ENCODE peak calls at places on chromosome 1, in seven cellular contexts. P is right lobe of liver, V is GM12878, Y is heart left ventricle, W is H1, R is body of pancreas, Q is Peyer's patch. A is an unnamed sample. For H3K4me1, the result is how much of the 10 kb centered on the place peaks cover.

GRCh38 chr1:85342177-85342576 is 65.7 kb upstream of the BCL10 start:
- DNase-seq in P (no peak), Q (no peak), V (no peak), R (no peak), W (no peak), Y (no peak), A (no peak)

GRCh38 chr1:2350911-2351655 is 40.3 kb downstream of the MORN1 start:
- DNase-seq in R (no peak), W (no peak), Q (no peak), P (peak), V (no peak), Y (peak), A (no peak)

GRCh38 chr1:202270871-202271326 is 70.8 kb downstream of the UBE2T start:
- DNase-seq in P (no peak), Y (no peak), R (no peak), Q (peak), W (no peak), V (no peak), A (no peak)

GRCh38 chr1:178934574-178934945 is 63.7 kb upstream of the ANGPTL1 start:
- DNase-seq in Y (no peak), W (no peak), P (no peak), Q (peak), V (no peak), R (no peak), A (no peak)

GRCh38 chr1:156508205-156508954 is 7.8 kb upstream of the MEF2D start:
- DNase-seq in W (no peak), Y (peak), Q (peak), R (peak), V (no peak), P (no peak), A (peak)

GRCh38 chr1:62271932-62272728 is 47.1 kb downstream of the KANK4 start:
- DNase-seq in Q (peak), P (no peak), Y (no peak), V (peak), W (no peak), R (no peak), A (no peak)

GRCh38 chr1:164914208-164914607 is 355.2 kb downstream of the PBX1 start:
- DNase-seq in Y (no peak), P (no peak), W (no peak), V (no peak), Q (no peak), R (no peak), A (no peak)

GRCh38 chr1:12153181-12153785 is 13.5 kb upstream of the TNFRSF1B start:
- DNase-seq in V (peak), P (peak), W (no peak), Q (peak), Y (peak), R (no peak), A (peak)

GRCh38 chr1:11783556-11783955 is 21.6 kb downstream of the C1orf167 start:
- DNase-seq in W (no peak), P (no peak), R (no peak), Y (no peak), V (no peak), Q (no peak), A (no peak)

GRCh38 chr1:39981957-39982356 is 27.0 kb downstream of the MFSD2A start:
- DNase-seq in V (no peak), W (peak), R (no peak), Q (no peak), P (no peak), Y (no peak), A (peak)

GRCh38 chr1:25806418-25806817 is 6.4 kb downstream of the SELENON start:
- DNase-seq in Q (no peak), P (no peak), W (no peak), V (no peak), Y (peak), R (peak), A (no peak)

GRCh38 chr1:100569888-100570287 is 31.9 kb downstream of the GPR88 start:
- DNase-seq in Y (no peak), Q (no peak), P (no peak), R (no peak), W (no peak), V (no peak), A (no peak)

GRCh38 chr1:229035054-229035747 is 235.7 kb upstream of the RAB4A start:
- DNase-seq in W (no peak), P (no peak), Q (no peak), R (no peak), Y (no peak), V (peak), A (no peak)

GRCh38 chr1:1183833-1184775 is 10.4 kb downstream of the TTLL10 start:
- DNase-seq in P (peak), Y (peak), R (no peak), V (no peak), Q (peak), W (no peak), A (peak)

GRCh38 chr1:27594542-27595510 is 9.1 kb downstream of the AHDC1 start:
- DNase-seq in V (no peak), W (no peak), Y (no peak), Q (no peak), P (no peak), R (no peak), A (no peak)

GRCh38 chr1:30705673-30706072 is 17.7 kb downstream of the MATN1 start:
- DNase-seq in W (no peak), R (no peak), V (no peak), Y (no peak), P (no peak), Q (no peak), A (no peak)

GRCh38 chr1:70887936-70888335 is 159.7 kb downstream of the PTGER3 start:
- DNase-seq in R (no peak), Y (no peak), V (no peak), Q (no peak), W (no peak), P (no peak), A (no peak)

GRCh38 chr1:2575801-2576663 is 10.5 kb upstream of the PRXL2B start:
- DNase-seq in R (peak), Q (peak), Y (peak), W (no peak), V (no peak), P (peak), A (peak)

GRCh38 chr1:26780344-26780957 is 7.3 kb upstream of the PIGV start:
- DNase-seq in P (peak), W (no peak), R (no peak), V (no peak), Q (no peak), Y (no peak), A (no peak)

GRCh38 chr1:41978986-41979385 is 60.3 kb upstream of the HIVEP3 start:
- DNase-seq in V (no peak), Y (no peak), Q (no peak), P (no peak), R (no peak), W (no peak), A (no peak)

GRCh38 chr1:162003825-162004205 is 19.9 kb downstream of the OLFML2B start:
- DNase-seq in V (no peak), R (no peak), P (no peak), Q (no peak), Y (peak), W (no peak), A (no peak)

GRCh38 chr1:219973221-219973620 is 44.9 kb upstream of the SLC30A10 start:
- DNase-seq in V (no peak), Q (no peak), P (no peak), W (no peak), Y (no peak), R (no peak), A (no peak)

GRCh38 chr1:108560430-108561144 is 687 bp downstream of the EEIG2 start:
- DNase-seq in R (peak), P (peak), V (no peak), W (peak), Q (peak), Y (peak), A (peak)

DNA sequence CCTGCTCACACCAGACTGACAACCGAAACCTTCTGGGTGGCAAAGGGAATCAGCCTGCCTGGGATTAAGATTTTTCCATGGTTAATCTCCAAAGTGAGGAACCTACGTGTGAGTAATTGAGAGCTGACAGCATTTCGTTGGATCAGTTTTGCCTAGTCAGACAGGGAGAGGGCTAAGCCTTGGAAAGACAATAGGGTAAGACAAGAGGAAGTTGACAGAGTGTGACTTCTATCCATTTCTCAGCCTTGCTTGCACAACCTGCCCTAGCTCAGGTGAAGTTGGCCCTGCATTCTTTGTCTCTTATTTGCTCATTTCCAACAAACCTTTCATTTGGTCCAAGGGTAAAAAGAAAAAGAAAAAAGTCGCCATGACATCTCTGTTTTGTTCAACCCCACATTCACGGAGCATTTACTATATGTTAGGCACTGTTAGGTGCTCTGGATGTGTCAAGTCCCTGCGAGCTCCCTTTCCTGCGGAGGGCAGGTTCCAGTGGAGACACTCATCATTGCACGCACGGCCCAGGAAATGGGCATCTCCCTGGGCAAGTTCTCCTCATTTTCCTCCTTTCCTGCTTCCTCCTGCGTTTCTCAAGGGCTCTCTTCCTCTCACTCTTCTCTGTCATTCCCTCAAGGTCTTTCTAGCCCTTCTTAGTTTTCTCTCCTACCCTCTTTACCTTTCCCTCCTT is 23.3 kb downstream of the KIRREL1 start:
- DNase-seq in Y (no peak), P (no peak), W (no peak), Q (no peak), V (no peak), R (no peak), A (no peak)
- H3K4me1 ChIP-seq in Y (under half), P (under half), W (under half), Q (under half), V (under half), R (under half), A (under half)

GRCh38 chr1:244862354-244862698 is 2.0 kb downstream of the HNRNPU start:
- DNase-seq in R (no peak), Y (no peak), V (no peak), Q (no peak), P (no peak), W (no peak), A (no peak)

GRCh38 chr1:244860078-244860477 is 4.3 kb downstream of the HNRNPU start:
- DNase-seq in P (no peak), Q (no peak), Y (no peak), R (no peak), W (no peak), V (no peak), A (no peak)

GRCh38 chr1:244861683-244862082 is 2.7 kb downstream of the HNRNPU start:
- DNase-seq in V (no peak), W (no peak), R (no peak), Y (no peak), Q (no peak), P (no peak), A (no peak)

GRCh38 chr1:244862699-244863490 is 1.4 kb downstream of the HNRNPU start:
- DNase-seq in Y (peak), W (peak), Q (peak), R (peak), V (peak), P (peak), A (peak)

DNA sequence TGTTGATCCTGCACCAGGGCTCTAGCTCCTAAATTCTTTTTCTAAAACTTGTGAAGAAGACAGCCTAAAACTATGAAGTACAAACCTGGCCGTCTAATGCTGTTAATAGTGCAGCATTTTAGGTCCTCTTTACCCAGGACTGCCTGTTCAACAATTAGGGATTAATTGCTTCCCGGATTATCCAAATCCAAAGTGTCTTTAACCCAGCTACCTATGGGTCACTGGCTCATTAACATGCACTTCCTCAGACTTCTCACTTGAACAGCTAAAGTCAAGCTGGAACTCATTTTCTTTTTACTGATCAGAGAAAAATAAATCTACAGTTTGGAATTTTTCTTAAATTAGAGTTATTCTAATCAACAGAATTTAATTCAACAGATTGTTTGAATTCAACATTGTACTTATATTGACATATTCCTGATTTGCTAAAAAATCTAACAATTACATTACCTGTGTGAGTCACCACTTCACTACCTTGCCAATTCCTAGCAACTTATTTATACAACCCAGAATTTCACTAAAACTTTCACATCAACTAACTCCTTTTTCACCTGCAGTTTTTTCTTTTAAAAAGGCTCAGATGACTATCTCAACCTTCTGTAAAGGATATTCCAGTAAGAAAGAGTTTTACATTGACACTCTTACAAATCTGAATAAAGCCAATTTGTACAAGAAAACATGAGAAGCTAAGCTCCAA is 3.3 kb downstream of the HNRNPU start:
- DNase-seq in V (no peak), P (no peak), W (no peak), Y (no peak), Q (no peak), R (no peak), A (no peak)
- TF ChIP-seq POLR2A in V (no peak), P (no peak), W (no peak), Y (no peak), Q (no peak), R (no peak), A (no peak)

GRCh38 chr1:155009742-155010141 is 7.1 kb downstream of the ZBTB7B start:
- DNase-seq in Y (no peak), V (no peak), W (no peak), P (no peak), R (no peak), Q (no peak), A (no peak)
- H3K4me1 ChIP-seq in Y (under half), V (half or more), W (under half), P (under half), R (half or more), Q (half or more), A (half or more)

DNA sequence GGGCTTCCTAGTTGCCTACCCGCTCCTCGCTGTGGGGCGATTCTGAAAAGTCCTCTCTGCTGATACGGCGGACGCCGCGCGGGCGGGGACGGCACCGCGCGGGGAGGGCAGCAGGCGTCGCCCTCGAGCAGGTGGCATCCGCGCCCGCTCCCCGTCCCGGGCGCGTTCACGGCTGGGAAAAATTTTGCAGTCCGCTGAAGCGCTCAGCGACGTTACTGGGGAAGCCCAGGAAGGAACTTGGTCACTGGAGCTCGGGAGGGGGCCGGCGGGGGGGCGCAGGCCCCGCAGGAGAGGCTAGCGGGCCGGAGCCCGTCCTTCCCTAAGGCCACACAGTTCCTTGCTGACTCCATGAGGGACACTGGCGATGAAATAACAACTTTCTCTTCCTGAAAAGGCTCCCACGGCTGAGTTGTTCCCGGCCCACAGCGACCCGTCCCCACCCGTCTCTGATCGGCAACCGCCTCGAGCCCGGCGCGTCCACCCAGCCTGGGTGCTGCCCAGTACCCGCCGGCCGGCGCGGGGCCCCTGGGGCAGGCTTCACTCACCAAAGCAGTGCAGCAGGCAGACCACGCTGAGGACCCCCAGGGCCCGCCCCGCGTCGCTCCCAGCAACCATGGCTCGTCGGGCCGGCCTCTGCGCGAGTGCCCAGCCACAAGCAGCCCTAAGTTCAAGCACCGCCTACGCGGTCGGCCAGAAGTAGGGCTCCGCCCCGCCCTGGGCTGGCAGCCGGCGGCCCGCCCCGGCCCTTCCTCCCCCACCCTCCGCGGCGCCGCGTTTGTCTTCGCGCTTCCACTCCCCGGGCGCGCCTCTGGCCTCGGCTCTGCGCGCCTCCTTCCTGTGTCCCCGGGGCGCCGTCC is at the start of gene CD58:
- DNase-seq in R (peak), V (no peak), P (peak), W (peak), Y (peak), Q (peak), A (peak)
- TF ChIP-seq POLR2A in R (peak), V (peak), P (peak), W (peak), Y (peak), Q (peak), A (peak)

DNA sequence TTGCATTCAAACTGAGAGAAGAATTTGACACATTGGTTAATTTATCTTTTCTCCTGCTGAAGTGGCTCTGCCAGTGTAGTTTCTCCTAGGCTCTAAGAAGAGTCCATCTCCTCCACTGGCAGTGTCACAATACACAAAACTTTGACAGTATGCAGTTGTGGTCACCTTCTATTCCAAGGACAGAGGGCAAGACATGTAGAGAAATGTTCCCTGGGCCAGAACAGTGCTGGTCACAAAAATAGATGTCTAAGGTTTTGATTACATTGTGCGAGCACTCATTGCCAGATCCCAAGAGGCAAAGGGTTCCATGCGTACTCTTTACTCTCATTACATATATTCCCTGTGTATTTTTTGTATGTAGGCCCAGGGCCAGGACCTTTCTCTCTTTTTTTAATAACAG is 148.1 kb upstream of the UBE2U start:
- DNase-seq in Q (no peak), W (no peak), V (no peak), R (no peak), P (no peak), Y (no peak), A (no peak)
- H3K4me1 ChIP-seq in Q (under half), W (under half), V (under half), R (under half), P (under half), Y (under half), A (under half)

DNA sequence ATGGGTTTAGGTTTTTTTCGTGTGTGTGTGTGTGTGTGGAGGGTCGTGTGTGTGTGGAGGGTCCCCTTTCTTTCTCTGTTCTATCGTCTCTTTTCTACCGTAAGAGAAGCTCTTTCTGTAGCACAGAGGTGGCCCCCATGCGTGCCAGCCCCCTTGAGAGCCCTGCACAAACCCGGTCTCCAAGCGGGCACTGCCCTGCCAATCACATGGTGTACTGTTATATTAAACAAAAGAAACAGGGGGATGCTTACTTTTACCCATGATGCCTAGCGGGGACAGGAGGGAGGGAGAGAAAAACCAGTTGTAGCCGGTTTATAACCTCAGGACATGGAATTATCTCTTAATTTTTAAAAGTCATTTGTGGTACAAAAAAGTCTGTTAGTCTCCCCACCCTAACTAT is 41.0 kb downstream of the GATAD2B start:
- DNase-seq in P (no peak), W (no peak), V (no peak), Y (no peak), Q (no peak), R (no peak), A (no peak)
- TF ChIP-seq POLR2A in P (no peak), W (no peak), V (no peak), Y (no peak), Q (no peak), R (no peak), A (no peak)

GRCh38 chr1:56569661-56570060 is 9.7 kb downstream of the PLPP3 start:
- DNase-seq in V (no peak), P (no peak), Y (no peak), W (no peak), Q (no peak), R (no peak), A (no peak)

GRCh38 chr1:56563568-56563967 is 15.8 kb downstream of the PLPP3 start:
- DNase-seq in R (no peak), Q (no peak), V (no peak), Y (no peak), W (no peak), P (no peak), A (no peak)

GRCh38 chr1:56564615-56565014 is 14.7 kb downstream of the PLPP3 start:
- DNase-seq in Y (no peak), R (no peak), W (no peak), P (no peak), V (no peak), Q (no peak), A (no peak)

GRCh38 chr1:56566040-56566774 is 13.2 kb downstream of the PLPP3 start:
- DNase-seq in R (no peak), Y (no peak), P (no peak), Q (no peak), V (no peak), W (no peak), A (no peak)

DNA sequence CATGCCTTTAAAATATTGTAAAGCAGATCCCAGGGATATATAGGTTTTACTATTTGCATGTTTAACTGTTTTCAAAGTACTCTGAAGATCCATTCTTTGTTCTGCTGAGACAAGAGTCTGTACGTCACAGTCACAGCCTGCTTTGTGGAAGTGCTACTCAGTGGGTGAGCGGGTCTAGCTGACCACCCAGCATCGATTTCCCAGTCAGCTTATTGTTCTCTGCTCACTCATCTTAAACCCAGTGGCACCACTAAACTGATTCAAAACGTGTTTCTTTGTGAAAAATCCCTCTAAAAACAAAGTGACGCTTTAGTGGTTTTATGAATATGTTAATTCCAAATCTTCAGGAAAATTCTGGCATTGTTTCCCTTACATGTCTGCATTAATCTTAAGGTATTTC is 12.4 kb downstream of the PLPP3 start:
- DNase-seq in P (no peak), Q (no peak), W (no peak), Y (no peak), R (no peak), V (no peak), A (no peak)
- H3K4me1 ChIP-seq in P (under half), Q (under half), W (under half), Y (half or more), R (half or more), V (under half), A (under half)

A was measured in transverse colon.